ENCODE peak calls at places on chromosomes 4 and X, in four cellular contexts. One of them, this sample, is unnamed.

GRCh38 chr4:38672247-38673071 is 8.5 kb downstream of the KLF3 start:
- DNase-seq in sigmoid colon: no peak
- DNase-seq in GM23338: no peak
- DNase-seq in suprapubic skin: no peak
- DNase-seq in this sample: no peak

GRCh38 chrX:34654939-34655338 is 2.1 kb downstream of the TMEM47 start:
- DNase-seq in sigmoid colon: no peak
- DNase-seq in GM23338: peak
- DNase-seq in suprapubic skin: no peak
- DNase-seq in this sample: no peak

GRCh38 chr4:55528495-55528894 is 18.2 kb downstream of the CLOCK start:
- DNase-seq in sigmoid colon: no peak
- DNase-seq in GM23338: peak
- DNase-seq in suprapubic skin: no peak
- DNase-seq in this sample: no peak

GRCh38 chr4:127788517-127788916 is 6.4 kb downstream of the HSPA4L start:
- DNase-seq in sigmoid colon: no peak
- DNase-seq in GM23338: peak
- DNase-seq in suprapubic skin: no peak
- DNase-seq in this sample: no peak

GRCh38 chr4:155667538-155668511 is 1.2 kb downstream of the GUCY1A1 start:
- DNase-seq in sigmoid colon: peak
- DNase-seq in GM23338: peak
- DNase-seq in suprapubic skin: peak
- DNase-seq in this sample: peak

GRCh38 chr4:743463-744211 is 38.0 kb downstream of the PCGF3 start:
- DNase-seq in sigmoid colon: no peak
- DNase-seq in GM23338: no peak
- DNase-seq in suprapubic skin: no peak
- DNase-seq in this sample: no peak

GRCh38 chrX:46310815-46311497 is 234.3 kb downstream of the ZNF674 start:
- DNase-seq in sigmoid colon: no peak
- DNase-seq in GM23338: no peak
- DNase-seq in suprapubic skin: no peak
- DNase-seq in this sample: no peak

GRCh38 chr4:107854326-107855030 is 29.7 kb downstream of the SGMS2 start:
- DNase-seq in sigmoid colon: no peak
- DNase-seq in GM23338: no peak
- DNase-seq in suprapubic skin: no peak
- DNase-seq in this sample: no peak

GRCh38 chr4:152643153-152644035 is 36.4 kb downstream of the TMEM154 start:
- DNase-seq in sigmoid colon: no peak
- DNase-seq in GM23338: no peak
- DNase-seq in suprapubic skin: no peak
- DNase-seq in this sample: peak

GRCh38 chr4:74258949-74259348 is 49.3 kb upstream of the EPGN start:
- DNase-seq in sigmoid colon: no peak
- DNase-seq in GM23338: no peak
- DNase-seq in suprapubic skin: no peak
- DNase-seq in this sample: no peak

GRCh38 chr4:83109480-83110221 is 4.9 kb downstream of the PLAC8 start:
- DNase-seq in sigmoid colon: peak
- DNase-seq in GM23338: peak
- DNase-seq in suprapubic skin: peak
- DNase-seq in this sample: peak

GRCh38 chr4:72809208-72809607 is 240.2 kb upstream of the ADAMTS3 start:
- DNase-seq in sigmoid colon: no peak
- DNase-seq in GM23338: no peak
- DNase-seq in suprapubic skin: no peak
- DNase-seq in this sample: no peak

GRCh38 chr4:186789671-186790070 is 66.0 kb upstream of the FAT1 start:
- DNase-seq in sigmoid colon: no peak
- DNase-seq in GM23338: no peak
- DNase-seq in suprapubic skin: no peak
- DNase-seq in this sample: no peak

GRCh38 chrX:40380649-40381488 is 199.9 kb upstream of the ATP6AP2 start:
- DNase-seq in sigmoid colon: no peak
- DNase-seq in GM23338: no peak
- DNase-seq in suprapubic skin: no peak
- DNase-seq in this sample: no peak

GRCh38 chr4:141657550-141657949 is 21.2 kb downstream of the IL15 start:
- DNase-seq in sigmoid colon: no peak
- DNase-seq in GM23338: no peak
- DNase-seq in suprapubic skin: no peak
- DNase-seq in this sample: no peak

GRCh38 chrX:154717824-154718223 is 33.1 kb downstream of the GAB3 start:
- DNase-seq in sigmoid colon: no peak
- DNase-seq in GM23338: no peak
- DNase-seq in suprapubic skin: no peak
- DNase-seq in this sample: no peak

GRCh38 chr4:83002329-83002728 is 8.3 kb downstream of the LIN54 start:
- DNase-seq in sigmoid colon: no peak
- DNase-seq in GM23338: no peak
- DNase-seq in suprapubic skin: no peak
- DNase-seq in this sample: no peak

GRCh38 chr4:76748649-76749048 is 149.3 kb downstream of the SOWAHB start:
- DNase-seq in sigmoid colon: no peak
- DNase-seq in GM23338: peak
- DNase-seq in suprapubic skin: no peak
- DNase-seq in this sample: no peak

GRCh38 chr4:184163813-184164212 is 53.9 kb downstream of the ENPP6 start:
- DNase-seq in sigmoid colon: no peak
- DNase-seq in GM23338: peak
- DNase-seq in suprapubic skin: no peak
- DNase-seq in this sample: no peak

GRCh38 chr4:83699358-83699757 is 163.4 kb downstream of the GPAT3 start:
- DNase-seq in sigmoid colon: no peak
- DNase-seq in GM23338: no peak
- DNase-seq in suprapubic skin: no peak
- DNase-seq in this sample: no peak

GRCh38 chrX:134186362-134187121 is 50.4 kb upstream of the CCDC160 start:
- DNase-seq in sigmoid colon: no peak
- DNase-seq in GM23338: no peak
- DNase-seq in suprapubic skin: no peak
- DNase-seq in this sample: no peak

GRCh38 chr4:141905751-141906150 is 269.4 kb downstream of the IL15 start:
- DNase-seq in sigmoid colon: no peak
- DNase-seq in GM23338: no peak
- DNase-seq in suprapubic skin: no peak
- DNase-seq in this sample: no peak

GRCh38 chr4:76219299-76220055 is 5.9 kb upstream of the SCARB2 start:
- DNase-seq in sigmoid colon: no peak
- DNase-seq in GM23338: no peak
- DNase-seq in suprapubic skin: no peak
- DNase-seq in this sample: no peak

GRCh38 chr4:69995526-69996016 is at the start of gene STATH:
- DNase-seq in sigmoid colon: no peak
- DNase-seq in GM23338: no peak
- DNase-seq in suprapubic skin: no peak
- DNase-seq in this sample: no peak

GRCh38 chrX:105910563-105911105 is 88.3 kb downstream of the NRK start:
- DNase-seq in sigmoid colon: no peak
- DNase-seq in GM23338: no peak
- DNase-seq in suprapubic skin: no peak
- DNase-seq in this sample: no peak

GRCh38 chr4:100984901-100985300 is 362.4 kb downstream of the PPP3CA start:
- DNase-seq in sigmoid colon: no peak
- DNase-seq in GM23338: no peak
- DNase-seq in suprapubic skin: no peak
- DNase-seq in this sample: no peak

GRCh38 chr4:39348371-39349265 is 17.5 kb downstream of the RFC1 start:
- DNase-seq in sigmoid colon: no peak
- DNase-seq in GM23338: no peak
- DNase-seq in suprapubic skin: no peak
- DNase-seq in this sample: no peak

GRCh38 chrX:37378830-37379229 is 29.7 kb downstream of the PRRG1 start:
- DNase-seq in sigmoid colon: no peak
- DNase-seq in GM23338: no peak
- DNase-seq in suprapubic skin: no peak
- DNase-seq in this sample: no peak

GRCh38 chrX:37378399-37378798 is 29.2 kb downstream of the PRRG1 start:
- DNase-seq in sigmoid colon: no peak
- DNase-seq in GM23338: no peak
- DNase-seq in suprapubic skin: no peak
- DNase-seq in this sample: no peak

GRCh38 chrX:37380256-37380655 is 31.1 kb downstream of the PRRG1 start:
- DNase-seq in sigmoid colon: no peak
- DNase-seq in GM23338: no peak
- DNase-seq in suprapubic skin: no peak
- DNase-seq in this sample: no peak

GRCh38 chrX:37383313-37383712 is 34.1 kb downstream of the PRRG1 start:
- DNase-seq in sigmoid colon: no peak
- DNase-seq in GM23338: no peak
- DNase-seq in suprapubic skin: no peak
- DNase-seq in this sample: no peak

GRCh38 chrX:37380920-37381319 is 31.8 kb downstream of the PRRG1 start:
- DNase-seq in sigmoid colon: no peak
- DNase-seq in GM23338: no peak
- DNase-seq in suprapubic skin: no peak
- DNase-seq in this sample: no peak
- TF ChIP-seq POLR2AphosphoS5 in sigmoid colon: no peak
- TF ChIP-seq POLR2AphosphoS5 in GM23338: no peak
- TF ChIP-seq POLR2AphosphoS5 in suprapubic skin: no peak
- TF ChIP-seq POLR2AphosphoS5 in this sample: no peak

DNA sequence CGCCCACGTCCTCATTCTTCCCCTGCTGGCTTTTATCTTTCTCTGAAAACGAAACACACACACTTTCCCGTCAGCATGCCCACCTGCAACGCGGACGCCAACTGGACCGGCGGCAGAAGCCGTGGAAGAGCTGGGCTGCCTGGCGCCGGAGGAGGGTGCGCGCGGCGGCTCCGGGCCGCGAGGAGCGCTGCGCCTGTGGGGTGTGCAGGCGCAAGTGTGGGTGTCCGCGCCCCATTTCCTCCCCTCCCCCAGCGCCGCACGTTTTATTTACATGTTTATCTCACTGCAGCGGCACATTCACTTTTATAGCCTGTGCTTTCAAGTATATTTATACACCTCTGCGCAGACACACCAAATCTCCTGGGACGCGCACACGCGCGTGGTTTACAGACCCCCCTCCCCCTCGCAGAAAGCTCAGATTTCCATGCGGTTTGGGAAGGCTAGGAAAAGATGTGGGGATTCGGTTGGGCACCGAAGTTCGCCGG is 1.5 kb downstream of the PITX2 start:
- DNase-seq in sigmoid colon: no peak
- DNase-seq in GM23338: peak
- DNase-seq in suprapubic skin: no peak
- DNase-seq in this sample: no peak
- TF ChIP-seq POLR2AphosphoS5 in sigmoid colon: no peak
- TF ChIP-seq POLR2AphosphoS5 in GM23338: no peak
- TF ChIP-seq POLR2AphosphoS5 in suprapubic skin: no peak
- TF ChIP-seq POLR2AphosphoS5 in this sample: no peak

DNA sequence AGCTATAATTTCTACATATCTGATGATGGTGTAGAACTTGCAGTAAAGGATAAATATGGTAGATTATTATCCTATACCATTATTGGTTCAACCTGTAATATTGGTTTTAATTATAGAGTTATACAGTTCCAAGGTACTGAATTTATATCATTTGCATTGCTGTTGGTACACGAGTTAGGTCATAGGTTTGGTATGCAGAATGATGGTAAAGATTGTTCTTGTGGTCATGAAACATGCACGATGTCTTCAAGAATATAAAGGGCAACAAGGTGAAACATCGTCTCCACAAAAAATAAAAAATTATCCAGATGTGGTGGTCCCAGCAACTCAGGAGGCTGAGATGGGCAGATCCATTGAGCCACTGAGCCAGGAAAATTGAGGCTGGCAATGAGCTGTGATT is 99.6 kb downstream of the ADAM29 start:
- DNase-seq in sigmoid colon: no peak
- DNase-seq in GM23338: no peak
- DNase-seq in suprapubic skin: no peak
- DNase-seq in this sample: no peak
- TF ChIP-seq POLR2AphosphoS5 in sigmoid colon: no peak
- TF ChIP-seq POLR2AphosphoS5 in GM23338: no peak
- TF ChIP-seq POLR2AphosphoS5 in suprapubic skin: no peak
- TF ChIP-seq POLR2AphosphoS5 in this sample: no peak

GRCh38 chrX:153516055-153516454 is 1.4 kb upstream of the ATP2B3 start:
- DNase-seq in sigmoid colon: no peak
- DNase-seq in GM23338: no peak
- DNase-seq in suprapubic skin: no peak
- DNase-seq in this sample: no peak
- TF ChIP-seq POLR2AphosphoS5 in sigmoid colon: no peak
- TF ChIP-seq POLR2AphosphoS5 in GM23338: no peak
- TF ChIP-seq POLR2AphosphoS5 in suprapubic skin: no peak
- TF ChIP-seq POLR2AphosphoS5 in this sample: no peak

GRCh38 chr4:145179201-145179860 is 1.1 kb downstream of the OTUD4 start:
- DNase-seq in sigmoid colon: peak
- DNase-seq in GM23338: peak
- DNase-seq in suprapubic skin: peak
- DNase-seq in this sample: peak
- TF ChIP-seq POLR2AphosphoS5 in sigmoid colon: peak
- TF ChIP-seq POLR2AphosphoS5 in GM23338: no peak
- TF ChIP-seq POLR2AphosphoS5 in suprapubic skin: no peak
- TF ChIP-seq POLR2AphosphoS5 in this sample: peak

GRCh38 chr4:109703664-109704351 is 563 bp upstream of the CASP6 start:
- DNase-seq in sigmoid colon: no peak
- DNase-seq in GM23338: no peak
- DNase-seq in suprapubic skin: no peak
- DNase-seq in this sample: no peak

GRCh38 chr4:109701566-109702399 is 1.5 kb downstream of the CASP6 start:
- DNase-seq in sigmoid colon: no peak
- DNase-seq in GM23338: peak
- DNase-seq in suprapubic skin: no peak
- DNase-seq in this sample: no peak

GRCh38 chr4:109699553-109700225 is 3.6 kb downstream of the CASP6 start:
- DNase-seq in sigmoid colon: no peak
- DNase-seq in GM23338: no peak
- DNase-seq in suprapubic skin: no peak
- DNase-seq in this sample: no peak

GRCh38 chr4:109708435-109708834 is 5.2 kb upstream of the CASP6 start:
- DNase-seq in sigmoid colon: no peak
- DNase-seq in GM23338: no peak
- DNase-seq in suprapubic skin: no peak
- DNase-seq in this sample: no peak

GRCh38 chr4:109702950-109703663 is at the start of gene CASP6:
- DNase-seq in sigmoid colon: peak
- DNase-seq in GM23338: peak
- DNase-seq in suprapubic skin: peak
- DNase-seq in this sample: peak
- TF ChIP-seq POLR2AphosphoS5 in sigmoid colon: peak
- TF ChIP-seq POLR2AphosphoS5 in GM23338: peak
- TF ChIP-seq POLR2AphosphoS5 in suprapubic skin: no peak
- TF ChIP-seq POLR2AphosphoS5 in this sample: peak

GRCh38 chr4:185209031-185209851 is at the start of gene SNX25:
- DNase-seq in sigmoid colon: peak
- DNase-seq in GM23338: peak
- DNase-seq in suprapubic skin: peak
- DNase-seq in this sample: peak
- TF ChIP-seq POLR2AphosphoS5 in sigmoid colon: peak
- TF ChIP-seq POLR2AphosphoS5 in GM23338: peak
- TF ChIP-seq POLR2AphosphoS5 in suprapubic skin: no peak
- TF ChIP-seq POLR2AphosphoS5 in this sample: peak